ENCODE peak calls at places on chromosomes 1 and 21, in eight cellular contexts. Y is fibroblast of lung, O is HCT116, A is mammary epithelial cell, N is mesenchymal stem cell, R is GM23248, M is PC-3, D is neural progenitor cell. L is an unnamed sample.

GRCh38 chr1:59146651-59147358 is 150.1 kb upstream of the FGGY start:
- DNase-seq in Y (peak), R (peak), A (peak), M (peak), O (no peak), N (peak), D (peak), L (peak)

GRCh38 chr1:21599402-21599801 is 69.8 kb downstream of the RAP1GAP start:
- DNase-seq in A (no peak), Y (no peak), O (no peak), D (no peak), R (no peak), N (no peak), M (no peak), L (no peak)

GRCh38 chr21:32516729-32517649 is 68.3 kb downstream of the TCP10L start:
- DNase-seq in N (peak), R (peak), M (peak), D (no peak), Y (peak), A (peak), O (no peak), L (no peak)

GRCh38 chr21:32918467-32919140 is 107.1 kb upstream of the OLIG2 start:
- DNase-seq in N (no peak), M (no peak), R (no peak), D (peak), O (no peak), Y (no peak), A (no peak), L (no peak)

GRCh38 chr1:35808376-35809155 is 750 bp downstream of the AGO4 start:
- DNase-seq in A (peak), D (peak), N (peak), Y (peak), R (peak), M (peak), O (no peak), L (no peak)

GRCh38 chr1:85366391-85366790 is 90.0 kb upstream of the BCL10 start:
- DNase-seq in N (peak), R (peak), D (no peak), M (peak), A (peak), Y (peak), O (no peak), L (no peak)

GRCh38 chr1:43285269-43285986 is at the start of gene C1orf210:
- DNase-seq in N (no peak), D (peak), Y (no peak), A (peak), M (peak), R (no peak), O (peak), L (no peak)

GRCh38 chr1:109773900-109774485 is 10.3 kb upstream of the EPS8L3 start:
- DNase-seq in O (no peak), R (no peak), A (no peak), M (no peak), D (no peak), Y (no peak), N (no peak), L (no peak)

GRCh38 chr1:86537928-86538695 is 8.8 kb upstream of the CLCA4 start:
- DNase-seq in D (no peak), R (no peak), M (peak), O (no peak), N (peak), Y (peak), A (no peak), L (no peak)

GRCh38 chr1:232599178-232600041 is 30.5 kb downstream of the SIPA1L2 start:
- DNase-seq in A (no peak), D (no peak), O (no peak), Y (peak), R (peak), M (peak), N (peak), L (peak)

GRCh38 chr1:40890771-40891170 is 28.6 kb upstream of the CITED4 start:
- DNase-seq in N (no peak), Y (no peak), R (no peak), D (no peak), A (no peak), M (no peak), O (no peak), L (no peak)

GRCh38 chr1:154809436-154810413 is 60.4 kb downstream of the KCNN3 start:
- DNase-seq in M (peak), O (no peak), A (peak), R (peak), N (peak), D (no peak), Y (no peak), L (no peak)

GRCh38 chr1:101108123-101108522 is 82.5 kb upstream of the DPH5 start:
- DNase-seq in N (no peak), D (no peak), R (no peak), Y (no peak), M (peak), A (peak), O (no peak), L (no peak)

GRCh38 chr1:226607821-226608220 is 59.3 kb downstream of the STUM start:
- DNase-seq in M (no peak), A (no peak), N (no peak), O (no peak), D (no peak), R (no peak), Y (no peak), L (no peak)

GRCh38 chr1:220077887-220078286 is 11.7 kb downstream of the BPNT1 start:
- DNase-seq in Y (no peak), A (no peak), D (no peak), M (no peak), R (no peak), O (no peak), N (no peak), L (no peak)

GRCh38 chr1:15592285-15592684 is 7.4 kb upstream of the AGMAT start:
- DNase-seq in N (no peak), M (no peak), O (no peak), A (peak), R (no peak), Y (no peak), D (no peak), L (no peak)

GRCh38 chr1:240414237-240414636 is 197.7 kb downstream of the GREM2 start:
- DNase-seq in A (no peak), R (peak), M (no peak), D (no peak), Y (peak), N (peak), O (no peak), L (no peak)

GRCh38 chr1:50108497-50109073 is at the start of gene ELAVL4:
- DNase-seq in A (no peak), Y (no peak), N (no peak), M (no peak), D (no peak), O (no peak), R (no peak), L (no peak)

GRCh38 chr1:118461154-118461553 is 276.1 kb upstream of the SPAG17 start:
- DNase-seq in M (no peak), R (no peak), A (no peak), O (no peak), Y (no peak), D (peak), N (no peak), L (no peak)

GRCh38 chr1:38677311-38677710 is 182.3 kb downstream of the RRAGC start:
- DNase-seq in A (no peak), O (no peak), N (no peak), Y (no peak), M (no peak), R (no peak), D (no peak), L (no peak)

GRCh38 chr1:211738709-211739301 is 63.4 kb upstream of the NEK2 start:
- DNase-seq in R (no peak), Y (no peak), N (no peak), A (peak), M (peak), O (no peak), D (no peak), L (peak)

GRCh38 chr1:246265481-246265880 is 241.6 kb downstream of the SMYD3 start:
- DNase-seq in A (no peak), D (no peak), O (no peak), R (no peak), N (peak), Y (no peak), M (no peak), L (no peak)

GRCh38 chr1:228842094-228842775 is 107.0 kb downstream of the RHOU start:
- DNase-seq in N (peak), D (no peak), O (peak), R (peak), M (peak), A (peak), Y (peak), L (no peak)

GRCh38 chr1:17458794-17459193 is 19.3 kb upstream of the RCC2 start:
- DNase-seq in A (no peak), Y (no peak), N (no peak), D (no peak), M (no peak), O (no peak), R (no peak), L (no peak)

GRCh38 chr1:234553241-234554156 is 56.5 kb downstream of the IRF2BP2 start:
- DNase-seq in O (no peak), D (no peak), R (peak), Y (peak), A (no peak), N (peak), M (no peak), L (no peak)

GRCh38 chr1:208089971-208090755 is 154.0 kb downstream of the PLXNA2 start:
- DNase-seq in Y (peak), A (no peak), N (no peak), O (no peak), R (peak), M (no peak), D (no peak), L (no peak)

GRCh38 chr1:230744382-230744781 is 2.8 kb upstream of the CAPN9 start:
- DNase-seq in M (peak), Y (peak), D (no peak), R (peak), O (no peak), A (no peak), N (peak), L (no peak)

GRCh38 chr1:174158767-174159252 is 510 bp upstream of the RABGAP1L start:
- DNase-seq in O (no peak), N (no peak), R (peak), D (no peak), M (no peak), A (no peak), Y (no peak), L (peak)

GRCh38 chr1:164771568-164772350 is 212.8 kb downstream of the PBX1 start:
- DNase-seq in N (peak), A (peak), Y (peak), M (peak), R (peak), O (no peak), D (no peak), L (no peak)

GRCh38 chr21:44052830-44053226 is 40.7 kb downstream of the TRAPPC10 start:
- DNase-seq in O (no peak), D (no peak), N (no peak), A (no peak), R (no peak), Y (no peak), M (no peak), L (no peak)

GRCh38 chr21:44053567-44053966 is 41.5 kb downstream of the TRAPPC10 start:
- DNase-seq in N (no peak), D (no peak), M (no peak), A (no peak), O (no peak), Y (no peak), R (no peak), L (no peak)

GRCh38 chr21:44052071-44052829 is 40.1 kb downstream of the TRAPPC10 start:
- DNase-seq in M (no peak), R (no peak), O (no peak), A (no peak), Y (no peak), D (no peak), N (peak), L (no peak)

GRCh38 chr21:44057055-44057454 is 44.9 kb downstream of the TRAPPC10 start:
- DNase-seq in D (no peak), A (no peak), R (no peak), M (no peak), Y (no peak), O (no peak), N (no peak), L (no peak)

GRCh38 chr21:44054710-44055109 is 42.6 kb downstream of the TRAPPC10 start:
- DNase-seq in N (peak), O (no peak), M (no peak), A (no peak), R (peak), Y (peak), D (no peak), L (no peak)
- H3K9ac ChIP-seq in N (no peak), O (no peak), M (no peak), A (no peak), R (no peak), Y (no peak), D (no peak), L (no peak)

GRCh38 chr1:91129458-91129857 is 107.6 kb upstream of the ZNF644 start:
- DNase-seq in R (no peak), N (no peak), M (no peak), O (no peak), Y (no peak), D (no peak), A (no peak), L (no peak)
- H3K27ac ChIP-seq in R (no peak), N (no peak), M (no peak), O (no peak), Y (no peak), D (no peak), A (no peak), L (no peak)

GRCh38 chr1:214452152-214452806 is 99.1 kb downstream of the PTPN14 start:
- DNase-seq in M (no peak), D (no peak), Y (no peak), N (no peak), R (no peak), A (no peak), O (no peak), L (no peak)
- H3K9ac ChIP-seq in M (no peak), D (no peak), Y (no peak), N (no peak), R (no peak), A (no peak), O (no peak), L (no peak)

GRCh38 chr1:222618880-222619321 is 1.0 kb downstream of the MIA3 start:
- DNase-seq in O (no peak), N (peak), A (peak), D (peak), R (peak), M (peak), Y (peak), L (no peak)
- H3K27ac ChIP-seq in O (no peak), N (no peak), A (peak), D (no peak), R (peak), M (no peak), Y (peak), L (no peak)

DNA sequence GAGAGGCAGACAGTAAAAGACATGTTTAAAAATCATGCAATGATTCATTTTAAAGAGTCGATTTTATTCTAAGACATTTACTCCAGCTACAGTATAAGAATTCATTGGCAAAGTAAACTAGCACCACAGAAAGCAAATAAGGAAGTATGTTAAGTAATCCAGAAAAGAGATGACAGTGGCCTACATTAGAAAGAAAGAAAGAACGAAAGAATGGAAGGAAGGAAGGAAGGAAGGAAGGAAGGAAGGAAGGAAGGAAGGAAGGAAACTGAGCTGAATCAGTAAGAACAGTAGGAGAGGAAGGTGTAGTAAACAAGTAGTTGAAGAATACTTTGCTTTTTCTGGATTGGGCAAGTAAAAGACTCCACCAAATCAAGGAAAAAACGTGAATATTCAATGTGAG is 62.2 kb downstream of the ZZZ3 start:
- DNase-seq in N (no peak), O (no peak), Y (no peak), M (no peak), A (no peak), R (no peak), D (no peak), L (no peak)
- H3K9ac ChIP-seq in N (no peak), O (no peak), Y (no peak), M (no peak), A (no peak), R (no peak), D (no peak), L (no peak)

DNA sequence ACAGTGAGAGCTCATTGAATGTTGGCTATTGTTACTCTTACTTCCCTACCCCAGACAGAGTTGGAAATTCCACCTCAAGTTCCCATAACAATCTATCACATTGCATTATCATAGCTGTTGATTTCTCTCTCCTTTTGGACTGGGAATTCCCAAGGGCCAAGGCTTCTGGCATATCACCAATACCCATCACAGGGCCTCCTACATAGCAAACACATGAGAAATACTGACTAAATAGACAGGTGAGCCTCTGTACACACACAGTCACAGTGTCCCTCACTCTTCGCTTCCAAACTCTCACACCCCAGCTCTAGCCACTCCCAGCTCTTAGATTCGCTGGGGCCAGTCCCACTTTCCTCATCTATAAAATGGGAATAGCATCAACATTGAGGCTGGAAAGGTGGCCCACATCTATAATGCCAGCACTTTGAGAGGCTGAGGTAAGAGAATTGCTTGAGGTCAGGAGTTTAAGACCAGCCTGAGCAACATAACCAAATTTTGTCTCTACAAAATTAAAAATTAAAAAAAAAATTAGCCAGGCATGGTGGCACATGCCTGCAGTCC is 6.4 kb downstream of the PTAFR start:
- DNase-seq in Y (no peak), N (no peak), O (no peak), A (peak), M (peak), D (no peak), R (no peak), L (no peak)
- H3K27ac ChIP-seq in Y (no peak), N (no peak), O (no peak), A (no peak), M (peak), D (no peak), R (no peak), L (no peak)

GRCh38 chr1:178537445-178538090 is 24.7 kb downstream of the TEX35 start:
- DNase-seq in R (no peak), O (peak), A (no peak), Y (no peak), N (no peak), M (peak), D (no peak), L (no peak)
- H3K9ac ChIP-seq in R (peak), O (peak), A (no peak), Y (no peak), N (peak), M (peak), D (no peak), L (no peak)

GRCh38 chr1:61082336-61083013 is at the start of gene NFIA:
- DNase-seq in A (peak), R (peak), N (peak), M (peak), D (no peak), O (peak), Y (peak), L (peak)
- H3K27ac ChIP-seq in A (peak), R (peak), N (peak), M (peak), D (no peak), O (peak), Y (peak), L (no peak)

GRCh38 chr1:168709896-168710305 is 19.1 kb downstream of the DPT start:
- DNase-seq in R (peak), O (peak), Y (peak), N (peak), A (peak), D (no peak), M (peak), L (no peak)
- H3K9ac ChIP-seq in R (peak), O (no peak), Y (no peak), N (peak), A (peak), D (no peak), M (peak), L (no peak)